ENCODE peak calls at places on chromosomes 7 and 10, in five cellular contexts. K is testis, D is sigmoid colon, F is H54, X is body of pancreas. U is an unnamed sample.

GRCh38 chr7:95527033-95527775 is 41.5 kb downstream of the ASB4 start:
- DNase-seq in D (peak; percentile 74), K (peak; percentile 65), X (peak; percentile 54), F (peak; percentile 38), U (peak; percentile 73)

GRCh38 chr7:40298421-40298820 is 163.6 kb downstream of the SUGCT start:
- DNase-seq in X (no peak), D (no peak), K (no peak), F (no peak), U (no peak)

GRCh38 chr10:33009244-33010131 is 51.5 kb upstream of the ITGB1 start:
- DNase-seq in F (no peak), K (no peak), X (no peak), D (no peak), U (no peak)

GRCh38 chr10:70508912-70509366 is 30.4 kb downstream of the PALD1 start:
- DNase-seq in X (no peak), F (no peak), D (peak; percentile 84), K (no peak), U (no peak)

GRCh38 chr10:84540022-84540616 is 211.7 kb downstream of the CCSER2 start:
- DNase-seq in F (peak; percentile 82), X (no peak), K (no peak), D (no peak), U (no peak)

GRCh38 chr7:107388604-107389003 is 81.3 kb upstream of the GPR22 start:
- DNase-seq in K (no peak), F (no peak), X (no peak), D (no peak), U (no peak)

GRCh38 chr10:84352251-84352842 is 24.0 kb downstream of the CCSER2 start:
- DNase-seq in K (peak; percentile 74), D (peak; percentile 67), X (peak; percentile 67), F (peak; percentile 72), U (peak; percentile 47)

GRCh38 chr10:64346391-64346790 is 825.2 kb downstream of the REEP3 start:
- DNase-seq in F (no peak), K (no peak), D (no peak), X (no peak), U (no peak)

DNA sequence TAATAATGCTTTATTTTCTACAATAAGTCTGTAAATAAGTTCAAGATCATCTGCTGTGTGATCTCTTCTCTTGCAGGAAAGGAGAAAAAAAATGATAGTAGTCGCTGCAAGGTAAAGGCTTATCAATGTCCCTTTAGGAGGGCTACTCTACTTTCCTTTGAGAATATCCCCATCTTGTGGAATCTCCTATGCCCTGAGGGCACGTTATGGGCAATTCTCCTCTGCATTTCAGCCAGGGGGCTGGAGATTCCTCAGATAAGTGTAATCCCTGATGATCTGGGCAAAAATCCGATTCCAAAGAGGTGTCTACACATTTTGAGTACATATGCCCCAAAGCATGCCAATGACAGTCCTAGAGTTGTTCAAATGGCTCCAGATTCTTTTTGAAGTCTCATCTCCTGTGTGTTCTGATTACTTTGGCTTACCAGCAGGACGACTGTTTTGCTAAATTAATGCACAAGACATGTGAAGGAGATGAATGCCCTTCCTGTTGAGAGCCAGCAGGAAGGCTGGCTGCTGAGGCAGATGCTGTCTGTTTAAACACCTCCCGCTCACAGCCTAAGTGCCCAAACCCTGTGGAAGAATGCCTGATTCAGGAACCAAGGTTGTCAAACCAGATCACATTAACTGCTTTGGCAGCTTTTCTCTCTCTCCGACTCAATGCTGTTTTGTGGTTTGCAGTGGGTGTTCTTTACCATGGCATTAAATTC is 171.2 kb upstream of the COL1A2 start:
- DNase-seq in D (no peak), F (peak; percentile 9), K (no peak), X (no peak), U (no peak)
- TF ChIP-seq POLR2A in D (no peak), F (no peak), K (no peak), X (no peak), U (no peak)

GRCh38 chr7:100673942-100674431 is 447 bp downstream of the GNB2 start:
- DNase-seq in D (peak; percentile 86), X (peak; percentile 54), K (peak; percentile 67), F (no peak), U (peak; percentile 71)
- TF ChIP-seq POLR2A in D (no peak), X (peak; percentile 34), K (no peak), F (peak; percentile 12), U (no peak)

GRCh38 chr7:132255084-132255483 is 321.2 kb downstream of the PLXNA4 start:
- DNase-seq in D (no peak), F (no peak), K (no peak), X (no peak), U (no peak)
- TF ChIP-seq POLR2A in D (no peak), F (no peak), K (no peak), X (no peak), U (no peak)

GRCh38 chr10:112949128-112949823 is 771 bp upstream of the TCF7L2 start:
- DNase-seq in X (no peak), F (no peak), D (no peak), K (no peak), U (no peak)

GRCh38 chr10:112950714-112951348 is 784 bp downstream of the TCF7L2 start:
- DNase-seq in F (no peak), D (peak; percentile 74), X (peak; percentile 38), K (peak; percentile 27), U (peak; percentile 7)

GRCh38 chr10:112951349-112952281 is 1.6 kb downstream of the TCF7L2 start:
- DNase-seq in K (peak; percentile 64), X (peak; percentile 58), D (peak; percentile 82), F (peak; percentile 51), U (peak; percentile 39)

GRCh38 chr10:112952282-112952991 is 2.4 kb downstream of the TCF7L2 start:
- DNase-seq in D (peak; percentile 64), X (peak; percentile 38), F (no peak), K (peak; percentile 21), U (no peak)

DNA sequence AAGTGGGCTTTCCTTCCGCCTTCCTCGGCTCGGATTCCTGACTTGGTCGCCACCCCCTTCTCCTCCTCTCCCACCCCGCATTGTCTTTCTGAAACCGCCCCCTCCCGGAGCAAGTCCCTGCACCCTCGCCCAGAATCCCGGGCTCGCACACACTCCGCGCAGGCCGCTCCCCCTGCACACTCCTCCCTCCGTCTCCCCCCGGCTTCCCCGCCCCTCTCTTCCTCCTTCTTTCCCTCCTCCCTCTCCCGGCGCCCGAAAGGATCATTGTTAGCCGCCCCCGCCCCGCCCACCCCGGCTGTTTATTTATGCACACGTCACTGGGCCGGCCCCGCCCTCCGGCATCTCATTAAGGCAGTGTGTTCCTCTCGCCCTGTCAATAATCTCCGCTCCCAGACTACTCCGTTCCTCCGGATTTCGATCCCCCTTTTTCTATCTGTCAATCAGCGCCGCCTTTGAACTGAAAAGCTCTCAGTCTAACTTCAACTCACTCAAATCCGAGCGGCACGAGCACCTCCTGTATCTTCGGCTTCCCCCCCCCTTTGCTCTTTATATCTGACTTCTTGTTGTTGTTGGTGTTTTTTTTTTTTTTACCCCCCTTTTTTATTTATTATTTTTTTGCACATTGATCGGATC is at the start of gene TCF7L2:
- DNase-seq in D (peak; percentile 98), K (peak; percentile 99), F (peak; percentile 74), X (peak; percentile 96), U (peak; percentile 70)
- TF ChIP-seq POLR2A in D (peak; percentile 38), K (peak; percentile 71), F (peak; percentile 41), X (peak; percentile 66), U (no peak)

GRCh38 chr7:99143853-99144672 is at the start of gene SMURF1:
- DNase-seq in K (peak; percentile 60), D (peak; percentile 80), X (peak; percentile 70), F (peak; percentile 21), U (peak; percentile 92)
- TF ChIP-seq POLR2A in K (no peak), D (no peak), X (peak; percentile 76), F (peak; percentile 81), U (peak; percentile 55)

GRCh38 chr7:141695803-141696289 is 6.1 kb downstream of the DENND11 start:
- DNase-seq in D (no peak), F (no peak), K (no peak), X (peak; percentile 60), U (no peak)
- TF ChIP-seq POLR2A in D (no peak), F (no peak), K (no peak), X (no peak), U (no peak)

GRCh38 chr7:30428586-30429530 is 49.7 kb downstream of the NOD1 start:
- DNase-seq in X (no peak), K (no peak), D (peak; percentile 32), F (no peak), U (no peak)
- TF ChIP-seq POLR2A in X (no peak), K (no peak), D (no peak), F (no peak), U (no peak)

DNA sequence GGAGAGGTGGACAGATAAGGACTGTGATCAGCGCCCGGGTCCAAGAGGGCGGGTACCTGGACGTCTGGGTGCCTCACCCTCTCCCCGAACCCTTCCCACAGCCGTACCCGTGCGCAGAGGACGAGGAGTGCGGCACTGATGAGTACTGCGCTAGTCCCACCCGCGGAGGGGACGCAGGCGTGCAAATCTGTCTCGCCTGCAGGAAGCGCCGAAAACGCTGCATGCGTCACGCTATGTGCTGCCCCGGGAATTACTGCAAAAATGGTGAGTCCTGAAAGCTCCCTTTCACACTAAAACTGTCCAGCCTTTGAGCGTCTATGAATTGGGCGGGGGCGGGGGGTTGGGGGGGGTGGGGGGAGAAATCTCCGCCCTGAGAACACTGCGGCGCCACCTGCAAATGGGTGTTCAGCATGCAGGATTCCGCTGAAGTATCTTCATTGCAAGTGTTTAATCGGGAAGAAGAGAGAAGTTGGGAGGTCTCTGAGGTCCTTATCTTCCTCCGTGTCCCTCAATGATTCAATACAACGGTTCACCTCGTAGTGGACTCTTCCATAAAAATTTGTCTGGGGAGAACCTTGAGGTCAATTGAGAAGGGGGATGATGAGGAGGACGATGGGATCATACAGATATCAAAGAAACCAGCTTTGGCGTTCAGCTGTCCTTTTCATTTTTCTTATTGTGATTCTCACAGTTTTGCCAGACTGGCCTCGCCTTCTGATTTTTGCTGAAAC is 906 bp downstream of the DKK1 start:
- DNase-seq in X (no peak), K (no peak), F (no peak), D (no peak), U (no peak)
- TF ChIP-seq POLR2A in X (no peak), K (no peak), F (peak; percentile 89), D (no peak), U (no peak)

DNA sequence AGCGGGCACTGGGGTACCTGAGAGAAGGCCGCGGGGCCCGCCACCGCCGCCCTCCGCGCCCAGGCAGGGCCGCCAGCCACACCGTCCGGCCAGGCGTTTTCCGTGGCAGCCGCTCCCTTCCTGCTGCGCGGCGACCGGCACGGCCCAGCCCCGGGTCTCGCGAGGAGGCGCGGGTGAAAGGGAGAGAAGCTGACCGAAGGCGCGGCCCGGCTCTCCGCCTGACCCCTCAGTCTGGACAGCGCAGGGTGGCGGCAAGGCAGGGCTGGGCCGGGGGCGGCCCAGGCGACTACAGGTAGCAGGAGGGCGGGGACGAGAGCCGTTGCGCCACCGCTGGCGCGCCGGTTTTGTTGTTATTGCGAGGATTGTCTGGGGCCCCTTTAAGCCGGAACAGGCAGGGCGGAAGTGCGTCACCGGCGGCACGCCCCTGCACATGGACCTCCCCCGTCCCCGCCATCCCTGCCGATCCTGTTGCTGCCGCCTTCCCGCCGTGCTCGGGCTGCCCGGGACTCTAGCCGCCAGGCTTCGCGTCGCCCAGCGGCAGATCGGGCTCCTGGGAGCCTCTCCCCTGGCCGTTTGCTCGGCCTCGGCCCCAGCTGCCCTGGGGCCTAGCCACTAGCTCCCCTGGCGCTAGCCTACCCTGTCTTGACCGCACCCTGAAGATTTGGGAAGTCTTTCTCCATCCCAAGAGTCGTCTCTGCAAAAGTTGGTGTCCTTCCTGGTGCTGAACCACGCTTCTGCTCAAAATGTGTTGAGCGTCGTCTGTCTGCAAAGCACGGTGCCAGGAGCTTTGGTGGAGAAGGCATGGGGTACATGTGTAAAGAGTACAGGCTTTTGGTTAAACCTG is at the start of gene HERPUD2:
- DNase-seq in F (peak; percentile 95), K (peak; percentile 97), X (peak; percentile 94), D (peak; percentile 97), U (peak; percentile 93)
- TF ChIP-seq POLR2A in F (peak; percentile 90), K (peak; percentile 83), X (peak; percentile 93), D (peak; percentile 76), U (peak; percentile 97)